ENCODE peak calls at places on chromosomes 7 and 10, in ten cellular contexts. One of them, this sample, is unnamed.

GRCh38 chr10:125756196-125756595 is 19.4 kb downstream of the MMP21 start:
- DNase-seq in NCI-H774: peak; percentile 56
- DNase-seq in heart left ventricle: no peak
- DNase-seq in thoracic aorta: no peak
- DNase-seq in GDM1: no peak
- DNase-seq in HS-5: no peak
- DNase-seq in T follicular helper cell: no peak
- DNase-seq in AG20443: no peak
- DNase-seq in neural progenitor cell: no peak
- DNase-seq in cardiac septum: no peak
- DNase-seq in this sample: no peak

GRCh38 chr7:74637745-74638144 is 19.8 kb upstream of the GTF2I start:
- DNase-seq in T follicular helper cell: no peak
- DNase-seq in AG20443: no peak
- DNase-seq in NCI-H774: no peak
- DNase-seq in cardiac septum: no peak
- DNase-seq in GDM1: no peak
- DNase-seq in neural progenitor cell: no peak
- DNase-seq in thoracic aorta: no peak
- DNase-seq in heart left ventricle: no peak
- DNase-seq in HS-5: no peak
- DNase-seq in this sample: no peak

GRCh38 chr10:75712241-75712880 is 280.9 kb downstream of the LRMDA start:
- DNase-seq in T follicular helper cell: no peak
- DNase-seq in HS-5: no peak
- DNase-seq in GDM1: no peak
- DNase-seq in heart left ventricle: no peak
- DNase-seq in thoracic aorta: no peak
- DNase-seq in neural progenitor cell: peak; percentile 15
- DNase-seq in NCI-H774: no peak
- DNase-seq in AG20443: no peak
- DNase-seq in cardiac septum: no peak
- DNase-seq in this sample: no peak

GRCh38 chr7:139798221-139798620 is 20.4 kb upstream of the HIPK2 start:
- DNase-seq in GDM1: no peak
- DNase-seq in cardiac septum: no peak
- DNase-seq in NCI-H774: peak; percentile 11
- DNase-seq in neural progenitor cell: no peak
- DNase-seq in HS-5: no peak
- DNase-seq in thoracic aorta: no peak
- DNase-seq in T follicular helper cell: no peak
- DNase-seq in AG20443: no peak
- DNase-seq in heart left ventricle: no peak
- DNase-seq in this sample: no peak

GRCh38 chr7:26912351-26912750 is 48.0 kb upstream of the SKAP2 start:
- DNase-seq in T follicular helper cell: no peak
- DNase-seq in HS-5: no peak
- DNase-seq in NCI-H774: no peak
- DNase-seq in neural progenitor cell: no peak
- DNase-seq in AG20443: no peak
- DNase-seq in heart left ventricle: no peak
- DNase-seq in thoracic aorta: no peak
- DNase-seq in cardiac septum: no peak
- DNase-seq in GDM1: no peak
- DNase-seq in this sample: no peak

GRCh38 chr10:34689053-34689452 is 126.0 kb downstream of the PARD3 start:
- DNase-seq in AG20443: peak; percentile 70
- DNase-seq in heart left ventricle: no peak
- DNase-seq in thoracic aorta: no peak
- DNase-seq in HS-5: no peak
- DNase-seq in NCI-H774: no peak
- DNase-seq in cardiac septum: no peak
- DNase-seq in GDM1: no peak
- DNase-seq in neural progenitor cell: no peak
- DNase-seq in T follicular helper cell: no peak
- DNase-seq in this sample: no peak

GRCh38 chr7:113179313-113179712 is 61.0 kb upstream of the SMIM30 start:
- DNase-seq in T follicular helper cell: no peak
- DNase-seq in HS-5: no peak
- DNase-seq in heart left ventricle: no peak
- DNase-seq in AG20443: peak; percentile 27
- DNase-seq in thoracic aorta: no peak
- DNase-seq in cardiac septum: no peak
- DNase-seq in NCI-H774: no peak
- DNase-seq in neural progenitor cell: no peak
- DNase-seq in GDM1: no peak
- DNase-seq in this sample: no peak

GRCh38 chr7:25098096-25099046 is 26.7 kb downstream of the CYCS start:
- DNase-seq in HS-5: no peak
- DNase-seq in GDM1: peak; percentile 28
- DNase-seq in AG20443: peak; percentile 83
- DNase-seq in NCI-H774: peak; percentile 35
- DNase-seq in cardiac septum: peak; percentile 81
- DNase-seq in T follicular helper cell: peak; percentile 32
- DNase-seq in thoracic aorta: peak; percentile 21
- DNase-seq in neural progenitor cell: peak; percentile 83
- DNase-seq in heart left ventricle: peak; percentile 34
- DNase-seq in this sample: peak; percentile 42

GRCh38 chr7:71229699-71230098 is 97.8 kb downstream of the GALNT17 start:
- DNase-seq in thoracic aorta: no peak
- DNase-seq in neural progenitor cell: no peak
- DNase-seq in heart left ventricle: no peak
- DNase-seq in T follicular helper cell: no peak
- DNase-seq in NCI-H774: no peak
- DNase-seq in HS-5: no peak
- DNase-seq in GDM1: no peak
- DNase-seq in cardiac septum: no peak
- DNase-seq in AG20443: no peak
- DNase-seq in this sample: peak; percentile 18

GRCh38 chr10:98240524-98240923 is 27.5 kb downstream of the LOXL4 start:
- DNase-seq in HS-5: no peak
- DNase-seq in thoracic aorta: no peak
- DNase-seq in T follicular helper cell: no peak
- DNase-seq in NCI-H774: no peak
- DNase-seq in cardiac septum: no peak
- DNase-seq in AG20443: no peak
- DNase-seq in GDM1: no peak
- DNase-seq in neural progenitor cell: no peak
- DNase-seq in heart left ventricle: no peak
- DNase-seq in this sample: no peak

GRCh38 chr10:127148933-127149220 is 47.5 kb downstream of the INSYN2A start:
- DNase-seq in thoracic aorta: no peak
- DNase-seq in GDM1: no peak
- DNase-seq in T follicular helper cell: no peak
- DNase-seq in neural progenitor cell: no peak
- DNase-seq in HS-5: peak; percentile 82
- DNase-seq in heart left ventricle: no peak
- DNase-seq in cardiac septum: no peak
- DNase-seq in AG20443: peak; percentile 73
- DNase-seq in NCI-H774: no peak
- DNase-seq in this sample: no peak

GRCh38 chr7:130649004-130649790 is 19.4 kb downstream of the COPG2 start:
- DNase-seq in neural progenitor cell: no peak
- DNase-seq in GDM1: no peak
- DNase-seq in T follicular helper cell: no peak
- DNase-seq in NCI-H774: no peak
- DNase-seq in AG20443: peak; percentile 49
- DNase-seq in thoracic aorta: no peak
- DNase-seq in cardiac septum: no peak
- DNase-seq in HS-5: no peak
- DNase-seq in heart left ventricle: no peak
- DNase-seq in this sample: no peak

GRCh38 chr7:16982640-16983103 is 100.9 kb upstream of the AGR3 start:
- DNase-seq in neural progenitor cell: peak; percentile 42
- DNase-seq in cardiac septum: no peak
- DNase-seq in GDM1: peak; percentile 29
- DNase-seq in thoracic aorta: no peak
- DNase-seq in AG20443: peak; percentile 41
- DNase-seq in heart left ventricle: no peak
- DNase-seq in T follicular helper cell: no peak
- DNase-seq in HS-5: no peak
- DNase-seq in NCI-H774: peak; percentile 47
- DNase-seq in this sample: peak; percentile 30

GRCh38 chr10:110504111-110504735 is 6.5 kb downstream of the DUSP5 start:
- DNase-seq in GDM1: peak; percentile 11
- DNase-seq in heart left ventricle: peak; percentile 48
- DNase-seq in HS-5: no peak
- DNase-seq in cardiac septum: no peak
- DNase-seq in thoracic aorta: no peak
- DNase-seq in T follicular helper cell: no peak
- DNase-seq in NCI-H774: no peak
- DNase-seq in neural progenitor cell: no peak
- DNase-seq in AG20443: peak; percentile 72
- DNase-seq in this sample: peak; percentile 30

GRCh38 chr7:11648980-11649379 is 183.0 kb downstream of the THSD7A start:
- DNase-seq in AG20443: no peak
- DNase-seq in thoracic aorta: no peak
- DNase-seq in HS-5: peak; percentile 36
- DNase-seq in GDM1: no peak
- DNase-seq in neural progenitor cell: no peak
- DNase-seq in heart left ventricle: no peak
- DNase-seq in T follicular helper cell: no peak
- DNase-seq in cardiac septum: no peak
- DNase-seq in NCI-H774: no peak
- DNase-seq in this sample: no peak

GRCh38 chr7:27122075-27122910 is 8.3 kb downstream of the HOXA4 start:
- DNase-seq in GDM1: no peak
- DNase-seq in T follicular helper cell: no peak
- DNase-seq in AG20443: no peak
- DNase-seq in cardiac septum: peak; percentile 75
- DNase-seq in HS-5: no peak
- DNase-seq in NCI-H774: no peak
- DNase-seq in neural progenitor cell: no peak
- DNase-seq in heart left ventricle: no peak
- DNase-seq in thoracic aorta: no peak
- DNase-seq in this sample: no peak

GRCh38 chr7:129889133-129889854 is 63.5 kb downstream of the UBE2H start:
- DNase-seq in GDM1: no peak
- DNase-seq in NCI-H774: peak; percentile 51
- DNase-seq in AG20443: no peak
- DNase-seq in neural progenitor cell: no peak
- DNase-seq in cardiac septum: no peak
- DNase-seq in T follicular helper cell: no peak
- DNase-seq in HS-5: no peak
- DNase-seq in heart left ventricle: no peak
- DNase-seq in thoracic aorta: no peak
- DNase-seq in this sample: peak; percentile 37

GRCh38 chr10:104199567-104199966 is 32.6 kb downstream of the CFAP43 start:
- DNase-seq in AG20443: no peak
- DNase-seq in T follicular helper cell: no peak
- DNase-seq in thoracic aorta: no peak
- DNase-seq in GDM1: no peak
- DNase-seq in cardiac septum: no peak
- DNase-seq in neural progenitor cell: no peak
- DNase-seq in NCI-H774: no peak
- DNase-seq in heart left ventricle: no peak
- DNase-seq in HS-5: no peak
- DNase-seq in this sample: no peak

GRCh38 chr7:144487906-144488305 is 84.4 kb upstream of the NOBOX start:
- DNase-seq in neural progenitor cell: peak; percentile 68
- DNase-seq in HS-5: no peak
- DNase-seq in thoracic aorta: no peak
- DNase-seq in T follicular helper cell: no peak
- DNase-seq in GDM1: no peak
- DNase-seq in AG20443: no peak
- DNase-seq in cardiac septum: no peak
- DNase-seq in heart left ventricle: no peak
- DNase-seq in NCI-H774: no peak
- DNase-seq in this sample: no peak

GRCh38 chr7:66697451-66698438 is 42.8 kb upstream of the RABGEF1 start:
- DNase-seq in thoracic aorta: peak; percentile 46
- DNase-seq in cardiac septum: peak; percentile 83
- DNase-seq in neural progenitor cell: peak; percentile 33
- DNase-seq in NCI-H774: no peak
- DNase-seq in heart left ventricle: peak; percentile 48
- DNase-seq in HS-5: no peak
- DNase-seq in AG20443: peak; percentile 86
- DNase-seq in GDM1: no peak
- DNase-seq in T follicular helper cell: no peak
- DNase-seq in this sample: no peak

GRCh38 chr7:120996333-120996982 is 7.9 kb downstream of the CPED1 start:
- DNase-seq in HS-5: no peak
- DNase-seq in thoracic aorta: peak; percentile 41
- DNase-seq in T follicular helper cell: peak; percentile 49
- DNase-seq in AG20443: peak; percentile 60
- DNase-seq in GDM1: peak; percentile 85
- DNase-seq in cardiac septum: peak; percentile 84
- DNase-seq in neural progenitor cell: no peak
- DNase-seq in NCI-H774: no peak
- DNase-seq in heart left ventricle: peak; percentile 83
- DNase-seq in this sample: peak; percentile 49

GRCh38 chr10:46999217-46999616 is 88.0 kb downstream of the PTPN20 start:
- DNase-seq in thoracic aorta: no peak
- DNase-seq in T follicular helper cell: no peak
- DNase-seq in AG20443: no peak
- DNase-seq in cardiac septum: no peak
- DNase-seq in neural progenitor cell: no peak
- DNase-seq in heart left ventricle: no peak
- DNase-seq in GDM1: no peak
- DNase-seq in NCI-H774: no peak
- DNase-seq in HS-5: no peak
- DNase-seq in this sample: no peak

GRCh38 chr7:55572378-55573233 is at the start of gene VOPP1:
- DNase-seq in cardiac septum: peak; percentile 84
- DNase-seq in neural progenitor cell: peak; percentile 91
- DNase-seq in HS-5: no peak
- DNase-seq in T follicular helper cell: peak; percentile 35
- DNase-seq in heart left ventricle: peak; percentile 77
- DNase-seq in GDM1: peak; percentile 68
- DNase-seq in AG20443: peak; percentile 98
- DNase-seq in NCI-H774: peak; percentile 85
- DNase-seq in thoracic aorta: peak; percentile 33
- DNase-seq in this sample: peak; percentile 60

GRCh38 chr7:116588225-116588624 is 63.4 kb downstream of the CAV1 start:
- DNase-seq in T follicular helper cell: no peak
- DNase-seq in AG20443: peak; percentile 64
- DNase-seq in heart left ventricle: no peak
- DNase-seq in cardiac septum: no peak
- DNase-seq in NCI-H774: no peak
- DNase-seq in GDM1: no peak
- DNase-seq in neural progenitor cell: peak; percentile 18
- DNase-seq in HS-5: peak; percentile 46
- DNase-seq in thoracic aorta: no peak
- DNase-seq in this sample: no peak

GRCh38 chr10:71243756-71244637 is 31.6 kb downstream of the UNC5B start:
- DNase-seq in T follicular helper cell: no peak
- DNase-seq in cardiac septum: no peak
- DNase-seq in neural progenitor cell: no peak
- DNase-seq in NCI-H774: no peak
- DNase-seq in GDM1: no peak
- DNase-seq in AG20443: peak; percentile 52
- DNase-seq in thoracic aorta: no peak
- DNase-seq in heart left ventricle: no peak
- DNase-seq in HS-5: no peak
- DNase-seq in this sample: no peak

GRCh38 chr10:17877121-17877520 is 68.0 kb downstream of the MRC1 start:
- DNase-seq in AG20443: no peak
- DNase-seq in thoracic aorta: no peak
- DNase-seq in HS-5: no peak
- DNase-seq in cardiac septum: no peak
- DNase-seq in neural progenitor cell: no peak
- DNase-seq in heart left ventricle: no peak
- DNase-seq in T follicular helper cell: no peak
- DNase-seq in NCI-H774: no peak
- DNase-seq in GDM1: no peak
- DNase-seq in this sample: no peak

GRCh38 chr10:17851611-17852010 is 42.5 kb downstream of the MRC1 start:
- DNase-seq in HS-5: no peak
- DNase-seq in neural progenitor cell: no peak
- DNase-seq in AG20443: no peak
- DNase-seq in T follicular helper cell: no peak
- DNase-seq in NCI-H774: no peak
- DNase-seq in cardiac septum: no peak
- DNase-seq in thoracic aorta: no peak
- DNase-seq in heart left ventricle: peak; percentile 57
- DNase-seq in GDM1: peak; percentile 71
- DNase-seq in this sample: peak; percentile 20

GRCh38 chr10:121418126-121418777 is 180.0 kb downstream of the FGFR2 start:
- DNase-seq in cardiac septum: no peak
- DNase-seq in AG20443: no peak
- DNase-seq in neural progenitor cell: no peak
- DNase-seq in T follicular helper cell: no peak
- DNase-seq in NCI-H774: no peak
- DNase-seq in thoracic aorta: no peak
- DNase-seq in GDM1: no peak
- DNase-seq in HS-5: no peak
- DNase-seq in heart left ventricle: no peak
- DNase-seq in this sample: no peak